ENCODE peak calls at places on chromosomes 1 and 21, in ten cellular contexts. One of them, this sample, is unnamed.
A peak's percentile ranks its signal among the peaks of the same experiment; 100 is the strongest.

GRCh38 chr1:224173523-224173922 is 9.5 kb upstream of the DEGS1 start:
- DNase-seq in lung: no peak
- DNase-seq in fibroblast of mammary gland: no peak
- DNase-seq in naive thymus-derived CD4-positive, alpha-beta T cell: no peak
- DNase-seq in breast epithelium: no peak
- DNase-seq in H4: no peak
- DNase-seq in activated naive CD8-positive, alpha-beta T cell treated with anti-CD3 and anti-CD28 coated beads, Interleukin-2, amount 50 U/mL, for 24 hours: no peak
- DNase-seq in GOT3: no peak
- DNase-seq in putamen: no peak
- DNase-seq in kidney glomerular epithelial cell: no peak
- DNase-seq in this sample: no peak

GRCh38 chr21:14995695-14996490 is 68.9 kb downstream of the NRIP1 start:
- DNase-seq in fibroblast of mammary gland: peak; percentile 44
- DNase-seq in naive thymus-derived CD4-positive, alpha-beta T cell: no peak
- DNase-seq in lung: no peak
- DNase-seq in putamen: no peak
- DNase-seq in H4: peak; percentile 50
- DNase-seq in activated naive CD8-positive, alpha-beta T cell treated with anti-CD3 and anti-CD28 coated beads, Interleukin-2, amount 50 U/mL, for 24 hours: no peak
- DNase-seq in GOT3: no peak
- DNase-seq in breast epithelium: no peak
- DNase-seq in kidney glomerular epithelial cell: peak; percentile 49
- DNase-seq in this sample: no peak

GRCh38 chr1:196723325-196724185 is 51.1 kb upstream of the CFHR3 start:
- DNase-seq in GOT3: no peak
- DNase-seq in activated naive CD8-positive, alpha-beta T cell treated with anti-CD3 and anti-CD28 coated beads, Interleukin-2, amount 50 U/mL, for 24 hours: peak; percentile 30
- DNase-seq in breast epithelium: no peak
- DNase-seq in fibroblast of mammary gland: peak; percentile 64
- DNase-seq in lung: peak; percentile 45
- DNase-seq in H4: peak; percentile 58
- DNase-seq in naive thymus-derived CD4-positive, alpha-beta T cell: peak; percentile 41
- DNase-seq in kidney glomerular epithelial cell: peak; percentile 8
- DNase-seq in putamen: no peak
- DNase-seq in this sample: no peak

GRCh38 chr1:184033711-184034167 is 3.8 kb downstream of the COLGALT2 start:
- DNase-seq in activated naive CD8-positive, alpha-beta T cell treated with anti-CD3 and anti-CD28 coated beads, Interleukin-2, amount 50 U/mL, for 24 hours: no peak
- DNase-seq in putamen: no peak
- DNase-seq in H4: no peak
- DNase-seq in GOT3: no peak
- DNase-seq in fibroblast of mammary gland: peak; percentile 37
- DNase-seq in naive thymus-derived CD4-positive, alpha-beta T cell: no peak
- DNase-seq in lung: no peak
- DNase-seq in kidney glomerular epithelial cell: no peak
- DNase-seq in breast epithelium: no peak
- DNase-seq in this sample: no peak

GRCh38 chr21:41899431-41900202 is 20.5 kb upstream of the PRDM15 start:
- DNase-seq in kidney glomerular epithelial cell: no peak
- DNase-seq in fibroblast of mammary gland: no peak
- DNase-seq in lung: no peak
- DNase-seq in GOT3: no peak
- DNase-seq in H4: no peak
- DNase-seq in naive thymus-derived CD4-positive, alpha-beta T cell: peak; percentile 47
- DNase-seq in putamen: no peak
- DNase-seq in activated naive CD8-positive, alpha-beta T cell treated with anti-CD3 and anti-CD28 coated beads, Interleukin-2, amount 50 U/mL, for 24 hours: peak; percentile 73
- DNase-seq in breast epithelium: no peak
- DNase-seq in this sample: peak; percentile 82

GRCh38 chr1:121418369-121419049 is 233.7 kb downstream of the SRGAP2C start:
- DNase-seq in H4: no peak
- DNase-seq in breast epithelium: no peak
- DNase-seq in fibroblast of mammary gland: no peak
- DNase-seq in putamen: no peak
- DNase-seq in naive thymus-derived CD4-positive, alpha-beta T cell: no peak
- DNase-seq in lung: no peak
- DNase-seq in GOT3: no peak
- DNase-seq in kidney glomerular epithelial cell: peak; percentile 51
- DNase-seq in activated naive CD8-positive, alpha-beta T cell treated with anti-CD3 and anti-CD28 coated beads, Interleukin-2, amount 50 U/mL, for 24 hours: no peak
- DNase-seq in this sample: no peak

GRCh38 chr1:157240495-157241184 is 102.4 kb upstream of the ETV3 start:
- DNase-seq in GOT3: no peak
- DNase-seq in kidney glomerular epithelial cell: peak; percentile 24
- DNase-seq in naive thymus-derived CD4-positive, alpha-beta T cell: no peak
- DNase-seq in activated naive CD8-positive, alpha-beta T cell treated with anti-CD3 and anti-CD28 coated beads, Interleukin-2, amount 50 U/mL, for 24 hours: no peak
- DNase-seq in H4: no peak
- DNase-seq in breast epithelium: no peak
- DNase-seq in putamen: no peak
- DNase-seq in lung: peak; percentile 79
- DNase-seq in fibroblast of mammary gland: no peak
- DNase-seq in this sample: no peak

GRCh38 chr1:155499953-155500621 is 62.5 kb downstream of the ASH1L start:
- DNase-seq in GOT3: no peak
- DNase-seq in putamen: peak; percentile 35
- DNase-seq in naive thymus-derived CD4-positive, alpha-beta T cell: no peak
- DNase-seq in fibroblast of mammary gland: no peak
- DNase-seq in lung: no peak
- DNase-seq in activated naive CD8-positive, alpha-beta T cell treated with anti-CD3 and anti-CD28 coated beads, Interleukin-2, amount 50 U/mL, for 24 hours: no peak
- DNase-seq in breast epithelium: no peak
- DNase-seq in kidney glomerular epithelial cell: no peak
- DNase-seq in H4: no peak
- DNase-seq in this sample: no peak

GRCh38 chr1:109768700-109769325 is 5.1 kb upstream of the EPS8L3 start:
- DNase-seq in naive thymus-derived CD4-positive, alpha-beta T cell: no peak
- DNase-seq in fibroblast of mammary gland: no peak
- DNase-seq in breast epithelium: no peak
- DNase-seq in activated naive CD8-positive, alpha-beta T cell treated with anti-CD3 and anti-CD28 coated beads, Interleukin-2, amount 50 U/mL, for 24 hours: no peak
- DNase-seq in lung: no peak
- DNase-seq in putamen: no peak
- DNase-seq in H4: no peak
- DNase-seq in GOT3: no peak
- DNase-seq in kidney glomerular epithelial cell: no peak
- DNase-seq in this sample: no peak

GRCh38 chr1:67635055-67635809 is 49.8 kb upstream of the GADD45A start:
- DNase-seq in kidney glomerular epithelial cell: no peak
- DNase-seq in lung: no peak
- DNase-seq in naive thymus-derived CD4-positive, alpha-beta T cell: no peak
- DNase-seq in activated naive CD8-positive, alpha-beta T cell treated with anti-CD3 and anti-CD28 coated beads, Interleukin-2, amount 50 U/mL, for 24 hours: no peak
- DNase-seq in breast epithelium: no peak
- DNase-seq in GOT3: no peak
- DNase-seq in fibroblast of mammary gland: no peak
- DNase-seq in H4: no peak
- DNase-seq in putamen: no peak
- DNase-seq in this sample: no peak

GRCh38 chr1:88685239-88685604 is 1.1 kb downstream of the PKN2 start:
- DNase-seq in lung: no peak
- DNase-seq in H4: no peak
- DNase-seq in GOT3: no peak
- DNase-seq in kidney glomerular epithelial cell: peak; percentile 7
- DNase-seq in putamen: no peak
- DNase-seq in breast epithelium: no peak
- DNase-seq in naive thymus-derived CD4-positive, alpha-beta T cell: no peak
- DNase-seq in fibroblast of mammary gland: peak; percentile 15
- DNase-seq in activated naive CD8-positive, alpha-beta T cell treated with anti-CD3 and anti-CD28 coated beads, Interleukin-2, amount 50 U/mL, for 24 hours: no peak
- DNase-seq in this sample: no peak

GRCh38 chr1:6587261-6588005 is 7.6 kb downstream of the ZBTB48 start:
- DNase-seq in GOT3: no peak
- DNase-seq in fibroblast of mammary gland: no peak
- DNase-seq in naive thymus-derived CD4-positive, alpha-beta T cell: no peak
- DNase-seq in breast epithelium: peak; percentile 71
- DNase-seq in kidney glomerular epithelial cell: no peak
- DNase-seq in H4: no peak
- DNase-seq in lung: no peak
- DNase-seq in putamen: peak; percentile 68
- DNase-seq in activated naive CD8-positive, alpha-beta T cell treated with anti-CD3 and anti-CD28 coated beads, Interleukin-2, amount 50 U/mL, for 24 hours: no peak
- DNase-seq in this sample: no peak

GRCh38 chr21:26840912-26841311 is 4.3 kb downstream of the ADAMTS1 start:
- DNase-seq in activated naive CD8-positive, alpha-beta T cell treated with anti-CD3 and anti-CD28 coated beads, Interleukin-2, amount 50 U/mL, for 24 hours: no peak
- DNase-seq in lung: no peak
- DNase-seq in kidney glomerular epithelial cell: peak; percentile 86
- DNase-seq in naive thymus-derived CD4-positive, alpha-beta T cell: no peak
- DNase-seq in H4: peak; percentile 97
- DNase-seq in GOT3: peak; percentile 22
- DNase-seq in breast epithelium: peak; percentile 65
- DNase-seq in putamen: no peak
- DNase-seq in fibroblast of mammary gland: peak; percentile 86
- DNase-seq in this sample: no peak

GRCh38 chr21:31343680-31344480 is at the start of gene TIAM1:
- DNase-seq in breast epithelium: peak; percentile 30
- DNase-seq in lung: peak; percentile 42
- DNase-seq in kidney glomerular epithelial cell: peak; percentile 45
- DNase-seq in putamen: peak; percentile 52
- DNase-seq in activated naive CD8-positive, alpha-beta T cell treated with anti-CD3 and anti-CD28 coated beads, Interleukin-2, amount 50 U/mL, for 24 hours: peak; percentile 42
- DNase-seq in fibroblast of mammary gland: peak; percentile 84
- DNase-seq in H4: peak; percentile 80
- DNase-seq in naive thymus-derived CD4-positive, alpha-beta T cell: no peak
- DNase-seq in GOT3: no peak
- DNase-seq in this sample: peak; percentile 66

GRCh38 chr1:223556414-223557124 is 108.9 kb downstream of the CAPN8 start:
- DNase-seq in breast epithelium: no peak
- DNase-seq in naive thymus-derived CD4-positive, alpha-beta T cell: peak; percentile 41
- DNase-seq in putamen: no peak
- DNase-seq in lung: peak; percentile 57
- DNase-seq in kidney glomerular epithelial cell: no peak
- DNase-seq in fibroblast of mammary gland: peak; percentile 25
- DNase-seq in H4: peak; percentile 25
- DNase-seq in activated naive CD8-positive, alpha-beta T cell treated with anti-CD3 and anti-CD28 coated beads, Interleukin-2, amount 50 U/mL, for 24 hours: peak; percentile 64
- DNase-seq in GOT3: no peak
- DNase-seq in this sample: peak; percentile 84

GRCh38 chr1:16061255-16061654 is 12.2 kb downstream of the FAM131C start:
- DNase-seq in activated naive CD8-positive, alpha-beta T cell treated with anti-CD3 and anti-CD28 coated beads, Interleukin-2, amount 50 U/mL, for 24 hours: no peak
- DNase-seq in breast epithelium: no peak
- DNase-seq in H4: no peak
- DNase-seq in kidney glomerular epithelial cell: no peak
- DNase-seq in GOT3: no peak
- DNase-seq in putamen: no peak
- DNase-seq in naive thymus-derived CD4-positive, alpha-beta T cell: no peak
- DNase-seq in lung: no peak
- DNase-seq in fibroblast of mammary gland: no peak
- DNase-seq in this sample: no peak

GRCh38 chr1:5949761-5950100 is 42.5 kb downstream of the NPHP4 start:
- DNase-seq in putamen: no peak
- DNase-seq in H4: no peak
- DNase-seq in fibroblast of mammary gland: no peak
- DNase-seq in breast epithelium: no peak
- DNase-seq in kidney glomerular epithelial cell: no peak
- DNase-seq in naive thymus-derived CD4-positive, alpha-beta T cell: no peak
- DNase-seq in GOT3: no peak
- DNase-seq in lung: no peak
- DNase-seq in activated naive CD8-positive, alpha-beta T cell treated with anti-CD3 and anti-CD28 coated beads, Interleukin-2, amount 50 U/mL, for 24 hours: no peak
- DNase-seq in this sample: no peak

GRCh38 chr1:56157477-56157876 is 421.9 kb downstream of the PLPP3 start:
- DNase-seq in putamen: no peak
- DNase-seq in naive thymus-derived CD4-positive, alpha-beta T cell: no peak
- DNase-seq in GOT3: no peak
- DNase-seq in H4: no peak
- DNase-seq in kidney glomerular epithelial cell: peak; percentile 13
- DNase-seq in breast epithelium: no peak
- DNase-seq in fibroblast of mammary gland: no peak
- DNase-seq in lung: no peak
- DNase-seq in activated naive CD8-positive, alpha-beta T cell treated with anti-CD3 and anti-CD28 coated beads, Interleukin-2, amount 50 U/mL, for 24 hours: no peak
- DNase-seq in this sample: no peak

GRCh38 chr1:34549199-34549598 is 205.6 kb upstream of the GJB5 start:
- DNase-seq in activated naive CD8-positive, alpha-beta T cell treated with anti-CD3 and anti-CD28 coated beads, Interleukin-2, amount 50 U/mL, for 24 hours: peak; percentile 22
- DNase-seq in kidney glomerular epithelial cell: no peak
- DNase-seq in GOT3: no peak
- DNase-seq in lung: no peak
- DNase-seq in putamen: no peak
- DNase-seq in breast epithelium: no peak
- DNase-seq in H4: no peak
- DNase-seq in fibroblast of mammary gland: no peak
- DNase-seq in naive thymus-derived CD4-positive, alpha-beta T cell: no peak
- DNase-seq in this sample: no peak

GRCh38 chr1:29121516-29121937 is 2.2 kb downstream of the TMEM200B start:
- DNase-seq in GOT3: no peak
- DNase-seq in fibroblast of mammary gland: no peak
- DNase-seq in putamen: no peak
- DNase-seq in activated naive CD8-positive, alpha-beta T cell treated with anti-CD3 and anti-CD28 coated beads, Interleukin-2, amount 50 U/mL, for 24 hours: no peak
- DNase-seq in H4: no peak
- DNase-seq in kidney glomerular epithelial cell: no peak
- DNase-seq in naive thymus-derived CD4-positive, alpha-beta T cell: no peak
- DNase-seq in breast epithelium: no peak
- DNase-seq in lung: no peak
- DNase-seq in this sample: no peak

GRCh38 chr21:45998871-45999580 is 17.5 kb downstream of the COL6A1 start:
- DNase-seq in kidney glomerular epithelial cell: no peak
- DNase-seq in breast epithelium: peak; percentile 7
- DNase-seq in naive thymus-derived CD4-positive, alpha-beta T cell: no peak
- DNase-seq in putamen: no peak
- DNase-seq in lung: no peak
- DNase-seq in activated naive CD8-positive, alpha-beta T cell treated with anti-CD3 and anti-CD28 coated beads, Interleukin-2, amount 50 U/mL, for 24 hours: no peak
- DNase-seq in GOT3: no peak
- DNase-seq in H4: no peak
- DNase-seq in fibroblast of mammary gland: no peak
- DNase-seq in this sample: peak; percentile 26

GRCh38 chr1:109837852-109838570 is 72.6 kb upstream of the CSF1 start:
- DNase-seq in H4: no peak
- DNase-seq in GOT3: no peak
- DNase-seq in putamen: no peak
- DNase-seq in fibroblast of mammary gland: no peak
- DNase-seq in lung: no peak
- DNase-seq in kidney glomerular epithelial cell: no peak
- DNase-seq in naive thymus-derived CD4-positive, alpha-beta T cell: no peak
- DNase-seq in activated naive CD8-positive, alpha-beta T cell treated with anti-CD3 and anti-CD28 coated beads, Interleukin-2, amount 50 U/mL, for 24 hours: no peak
- DNase-seq in breast epithelium: no peak
- DNase-seq in this sample: no peak

GRCh38 chr1:97331165-97331564 is 589.7 kb downstream of the DPYD start:
- DNase-seq in breast epithelium: no peak
- DNase-seq in GOT3: no peak
- DNase-seq in naive thymus-derived CD4-positive, alpha-beta T cell: no peak
- DNase-seq in kidney glomerular epithelial cell: no peak
- DNase-seq in putamen: no peak
- DNase-seq in lung: no peak
- DNase-seq in fibroblast of mammary gland: no peak
- DNase-seq in H4: no peak
- DNase-seq in activated naive CD8-positive, alpha-beta T cell treated with anti-CD3 and anti-CD28 coated beads, Interleukin-2, amount 50 U/mL, for 24 hours: no peak
- DNase-seq in this sample: no peak

GRCh38 chr21:14581902-14582457 is 35.9 kb upstream of the SAMSN1 start:
- DNase-seq in kidney glomerular epithelial cell: no peak
- DNase-seq in putamen: no peak
- DNase-seq in naive thymus-derived CD4-positive, alpha-beta T cell: no peak
- DNase-seq in activated naive CD8-positive, alpha-beta T cell treated with anti-CD3 and anti-CD28 coated beads, Interleukin-2, amount 50 U/mL, for 24 hours: no peak
- DNase-seq in lung: no peak
- DNase-seq in GOT3: no peak
- DNase-seq in H4: no peak
- DNase-seq in fibroblast of mammary gland: no peak
- DNase-seq in breast epithelium: no peak
- DNase-seq in this sample: no peak

GRCh38 chr1:2583331-2583791 is 3.2 kb upstream of the PRXL2B start:
- DNase-seq in activated naive CD8-positive, alpha-beta T cell treated with anti-CD3 and anti-CD28 coated beads, Interleukin-2, amount 50 U/mL, for 24 hours: peak; percentile 31
- DNase-seq in naive thymus-derived CD4-positive, alpha-beta T cell: no peak
- DNase-seq in lung: no peak
- DNase-seq in GOT3: no peak
- DNase-seq in putamen: no peak
- DNase-seq in kidney glomerular epithelial cell: no peak
- DNase-seq in breast epithelium: no peak
- DNase-seq in H4: no peak
- DNase-seq in fibroblast of mammary gland: no peak
- DNase-seq in this sample: no peak

GRCh38 chr1:53135735-53136114 is 6.7 kb downstream of the SLC1A7 start:
- DNase-seq in naive thymus-derived CD4-positive, alpha-beta T cell: no peak
- DNase-seq in putamen: no peak
- DNase-seq in GOT3: no peak
- DNase-seq in fibroblast of mammary gland: peak; percentile 90
- DNase-seq in lung: no peak
- DNase-seq in breast epithelium: no peak
- DNase-seq in activated naive CD8-positive, alpha-beta T cell treated with anti-CD3 and anti-CD28 coated beads, Interleukin-2, amount 50 U/mL, for 24 hours: no peak
- DNase-seq in H4: peak; percentile 83
- DNase-seq in kidney glomerular epithelial cell: peak; percentile 77
- DNase-seq in this sample: no peak

GRCh38 chr1:91166106-91166712 is 144.4 kb upstream of the ZNF644 start:
- DNase-seq in GOT3: no peak
- DNase-seq in H4: peak; percentile 56
- DNase-seq in naive thymus-derived CD4-positive, alpha-beta T cell: no peak
- DNase-seq in breast epithelium: no peak
- DNase-seq in activated naive CD8-positive, alpha-beta T cell treated with anti-CD3 and anti-CD28 coated beads, Interleukin-2, amount 50 U/mL, for 24 hours: peak; percentile 30
- DNase-seq in kidney glomerular epithelial cell: peak; percentile 53
- DNase-seq in lung: peak; percentile 56
- DNase-seq in fibroblast of mammary gland: peak; percentile 53
- DNase-seq in putamen: peak; percentile 42
- DNase-seq in this sample: no peak

GRCh38 chr1:211616231-211617031 is 37.5 kb upstream of the SLC30A1 start:
- DNase-seq in naive thymus-derived CD4-positive, alpha-beta T cell: no peak
- DNase-seq in lung: no peak
- DNase-seq in H4: no peak
- DNase-seq in putamen: no peak
- DNase-seq in GOT3: no peak
- DNase-seq in activated naive CD8-positive, alpha-beta T cell treated with anti-CD3 and anti-CD28 coated beads, Interleukin-2, amount 50 U/mL, for 24 hours: no peak
- DNase-seq in fibroblast of mammary gland: no peak
- DNase-seq in breast epithelium: peak; percentile 65
- DNase-seq in kidney glomerular epithelial cell: no peak
- DNase-seq in this sample: no peak

This sample was measured in activated CD8-positive, alpha-beta memory T cell treated with anti-CD3 and anti-CD28 coated beads, Interleukin-2, amount 50 U/mL, for 48 hours.